ENCODE peak calls at places on chromosomes 4 and X, in seven cellular contexts. One of them, this sample, is unnamed.

GRCh38 chr4:62909238-62909637 is 1500.0 kb downstream of the TECRL start:
- DNase-seq in stomach: no peak
- DNase-seq in SK-MEL-5: no peak
- DNase-seq in Right ventricle myocardium inferior: no peak
- DNase-seq in heart right ventricle: no peak
- DNase-seq in H7: no peak
- DNase-seq in germinal center: no peak
- DNase-seq in this sample: no peak

GRCh38 chr4:87123241-87123640 is 97.2 kb downstream of the KLHL8 start:
- DNase-seq in SK-MEL-5: no peak
- DNase-seq in Right ventricle myocardium inferior: no peak
- DNase-seq in heart right ventricle: no peak
- DNase-seq in H7: no peak
- DNase-seq in stomach: no peak
- DNase-seq in germinal center: no peak
- DNase-seq in this sample: no peak

GRCh38 chrX:40809210-40809609 is 73.9 kb upstream of the MED14 start:
- DNase-seq in Right ventricle myocardium inferior: no peak
- DNase-seq in stomach: no peak
- DNase-seq in H7: no peak
- DNase-seq in heart right ventricle: no peak
- DNase-seq in germinal center: no peak
- DNase-seq in SK-MEL-5: no peak
- DNase-seq in this sample: no peak

GRCh38 chrX:17591741-17592110 is 145.6 kb upstream of the SCML1 start:
- DNase-seq in Right ventricle myocardium inferior: no peak
- DNase-seq in stomach: no peak
- DNase-seq in germinal center: no peak
- DNase-seq in heart right ventricle: no peak
- DNase-seq in H7: no peak
- DNase-seq in SK-MEL-5: no peak
- DNase-seq in this sample: no peak

GRCh38 chr4:10098770-10099139 is 17.8 kb downstream of the WDR1 start:
- DNase-seq in Right ventricle myocardium inferior: peak
- DNase-seq in heart right ventricle: no peak
- DNase-seq in SK-MEL-5: no peak
- DNase-seq in germinal center: no peak
- DNase-seq in stomach: no peak
- DNase-seq in H7: no peak
- DNase-seq in this sample: no peak

GRCh38 chrX:48996969-48997368 is 5.1 kb downstream of the GRIPAP1 start:
- DNase-seq in Right ventricle myocardium inferior: no peak
- DNase-seq in H7: peak
- DNase-seq in germinal center: no peak
- DNase-seq in stomach: no peak
- DNase-seq in SK-MEL-5: no peak
- DNase-seq in heart right ventricle: no peak
- DNase-seq in this sample: no peak

GRCh38 chr4:176034498-176034897 is 31.1 kb upstream of the WDR17 start:
- DNase-seq in heart right ventricle: no peak
- DNase-seq in germinal center: no peak
- DNase-seq in stomach: no peak
- DNase-seq in Right ventricle myocardium inferior: no peak
- DNase-seq in SK-MEL-5: peak
- DNase-seq in H7: no peak
- DNase-seq in this sample: no peak

GRCh38 chr4:173360587-173361221 is 10.1 kb upstream of the SAP30 start:
- DNase-seq in SK-MEL-5: peak
- DNase-seq in H7: peak
- DNase-seq in stomach: no peak
- DNase-seq in germinal center: no peak
- DNase-seq in Right ventricle myocardium inferior: no peak
- DNase-seq in heart right ventricle: no peak
- DNase-seq in this sample: no peak

GRCh38 chr4:173478884-173479283 is 51.1 kb downstream of the HAND2 start:
- DNase-seq in germinal center: no peak
- DNase-seq in H7: no peak
- DNase-seq in stomach: no peak
- DNase-seq in Right ventricle myocardium inferior: no peak
- DNase-seq in heart right ventricle: no peak
- DNase-seq in SK-MEL-5: no peak
- DNase-seq in this sample: no peak

GRCh38 chr4:74042681-74043080 is 4.2 kb upstream of the CXCL3 start:
- DNase-seq in SK-MEL-5: no peak
- DNase-seq in Right ventricle myocardium inferior: no peak
- DNase-seq in stomach: peak
- DNase-seq in heart right ventricle: no peak
- DNase-seq in germinal center: no peak
- DNase-seq in H7: peak
- DNase-seq in this sample: no peak

GRCh38 chr4:72942565-72942964 is 127.0 kb downstream of the COX18 start:
- DNase-seq in heart right ventricle: no peak
- DNase-seq in Right ventricle myocardium inferior: no peak
- DNase-seq in stomach: no peak
- DNase-seq in germinal center: no peak
- DNase-seq in H7: no peak
- DNase-seq in SK-MEL-5: no peak
- DNase-seq in this sample: no peak

GRCh38 chr4:180394307-180394706 is 1848.9 kb upstream of the TENM3 start:
- DNase-seq in H7: no peak
- DNase-seq in heart right ventricle: no peak
- DNase-seq in germinal center: no peak
- DNase-seq in SK-MEL-5: no peak
- DNase-seq in Right ventricle myocardium inferior: no peak
- DNase-seq in stomach: no peak
- DNase-seq in this sample: no peak

GRCh38 chr4:931194-931959 is 739 bp downstream of the GAK start:
- DNase-seq in heart right ventricle: no peak
- DNase-seq in SK-MEL-5: no peak
- DNase-seq in Right ventricle myocardium inferior: no peak
- DNase-seq in stomach: no peak
- DNase-seq in germinal center: no peak
- DNase-seq in H7: no peak
- DNase-seq in this sample: peak

GRCh38 chrX:1475881-1476280 is 23.2 kb upstream of the ASMTL start:
- DNase-seq in Right ventricle myocardium inferior: no peak
- DNase-seq in stomach: no peak
- DNase-seq in heart right ventricle: no peak
- DNase-seq in SK-MEL-5: no peak
- DNase-seq in germinal center: no peak
- DNase-seq in H7: no peak
- DNase-seq in this sample: no peak

GRCh38 chr4:139889194-139889762 is 223.7 kb downstream of the MGST2 start:
- DNase-seq in stomach: no peak
- DNase-seq in H7: no peak
- DNase-seq in heart right ventricle: no peak
- DNase-seq in Right ventricle myocardium inferior: no peak
- DNase-seq in SK-MEL-5: no peak
- DNase-seq in germinal center: no peak
- DNase-seq in this sample: peak

This sample was measured in NK-92 treated with Interleukin-12 subunit alpha and Interleukin-12 subunit beta, amount 100 ng/mL, for 24 hours.